ENCODE peak calls at places on chromosomes 16 and 17, in four cellular contexts. E is psoas muscle, S is GM12878, F is ascending aorta. I is an unnamed sample.

GRCh38 chr17:921161-921560 is 58.4 kb downstream of the NXN start:
- DNase-seq in E (peak; percentile 65), S (no peak), F (no peak), I (no peak)

GRCh38 chr16:85451646-85452363 is 161.3 kb upstream of the GSE1 start:
- DNase-seq in E (no peak), S (no peak), F (no peak), I (no peak)

GRCh38 chr16:83682126-83682857 is 125.5 kb upstream of the HSBP1 start:
- DNase-seq in E (no peak), S (no peak), F (no peak), I (no peak)

GRCh38 chr16:58222532-58223316 is 24.8 kb upstream of the CSNK2A2 start:
- DNase-seq in E (no peak), S (no peak), F (no peak), I (no peak)

GRCh38 chr17:59369026-59369724 is 37.7 kb downstream of the YPEL2 start:
- DNase-seq in E (no peak), S (no peak), F (no peak), I (no peak)

GRCh38 chr17:64641499-64641898 is 20.6 kb downstream of the SMURF2 start:
- DNase-seq in E (no peak), S (no peak), F (peak; percentile 65), I (no peak)

GRCh38 chr16:23967018-23967417 is 131.2 kb downstream of the PRKCB start:
- DNase-seq in E (no peak), S (no peak), F (no peak), I (no peak)

GRCh38 chr17:596763-597644 is 117.6 kb downstream of the VPS53 start:
- DNase-seq in E (no peak), S (no peak), F (no peak), I (no peak)

GRCh38 chr16:64409762-64410161 is 712.1 kb downstream of the CDH11 start:
- DNase-seq in E (no peak), S (no peak), F (no peak), I (peak; percentile 22)

GRCh38 chr17:19313746-19314651 is 48.5 kb downstream of the B9D1 start:
- DNase-seq in E (no peak), S (no peak), F (no peak), I (no peak)

GRCh38 chr17:39166437-39167335 is 725 bp upstream of the ARL5C start:
- DNase-seq in E (no peak), S (no peak), F (no peak), I (no peak)

GRCh38 chr16:67326472-67327309 is at the start of the genes KCTD19 and LRRC36:
- DNase-seq in E (peak; percentile 78), S (no peak), F (no peak), I (peak; percentile 92)
- TF ChIP-seq CTCF in E (peak; percentile 27), S (peak; percentile 51), F (peak; percentile 33), I (no peak)

DNA sequence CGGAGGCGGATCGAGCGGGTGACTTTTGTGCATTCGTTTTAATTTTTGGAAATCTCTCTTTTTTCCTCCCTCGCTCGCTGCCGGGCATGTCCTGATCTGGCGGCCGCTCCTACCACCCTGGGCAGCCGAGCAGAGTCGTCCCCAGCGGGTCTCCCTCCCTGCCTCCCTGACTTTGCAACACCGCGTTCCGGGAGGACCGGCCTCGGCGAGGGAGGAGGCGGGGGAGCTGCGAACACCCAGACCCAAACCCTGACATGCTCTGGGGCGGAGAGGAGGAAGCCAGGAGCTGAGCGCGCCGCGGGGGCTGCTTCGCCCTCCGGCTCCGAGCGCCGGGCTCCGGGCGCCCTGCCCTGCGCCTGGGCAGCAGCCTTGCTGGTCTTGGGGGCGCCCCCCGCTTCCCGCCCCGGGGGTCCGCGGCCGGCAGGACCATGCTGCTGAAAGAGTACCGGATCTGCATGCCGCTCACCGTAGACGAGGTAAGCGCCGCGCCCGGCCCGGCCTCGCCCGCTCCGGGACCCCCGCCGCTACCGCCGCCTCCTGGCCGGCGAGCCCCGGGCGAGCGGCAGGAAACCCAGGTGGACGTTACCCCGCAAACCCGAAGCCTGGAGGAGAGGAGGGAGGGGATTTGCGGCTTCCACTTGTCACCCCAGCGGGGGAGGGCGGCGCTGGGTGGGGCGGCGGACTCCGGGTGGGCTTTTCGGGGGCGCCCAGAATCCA is 804 bp downstream of the PITPNC1 start:
- DNase-seq in E (peak; percentile 73), S (no peak), F (peak; percentile 80), I (peak; percentile 91)
- TF ChIP-seq CTCF in E (peak; percentile 23), S (peak; percentile 27), F (no peak), I (no peak)

DNA sequence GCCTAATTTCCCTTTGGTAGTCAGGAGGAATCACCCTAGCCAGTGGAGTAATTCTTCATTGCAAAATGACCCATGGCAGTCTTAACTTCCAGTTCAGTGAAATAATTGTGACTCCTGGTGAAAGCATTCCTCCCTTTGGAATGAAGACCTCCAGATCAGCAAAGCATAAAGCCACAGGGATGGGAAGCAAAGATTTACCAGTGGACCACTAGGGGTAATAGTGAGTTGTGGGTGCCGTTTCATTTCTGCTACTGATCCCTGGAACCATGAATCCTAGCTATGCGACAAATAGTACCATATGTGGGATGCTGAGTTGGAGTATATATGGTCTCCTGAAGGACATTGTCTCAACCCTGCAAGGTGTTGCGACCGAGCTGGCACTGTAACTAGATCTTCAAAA is 13.7 kb downstream of the DYNLL2 start:
- DNase-seq in E (no peak), S (no peak), F (no peak), I (no peak)
- TF ChIP-seq CTCF in E (no peak), S (no peak), F (no peak), I (no peak)

GRCh38 chr17:33290156-33290697 is 2.9 kb downstream of the ASIC2 start:
- DNase-seq in E (no peak), S (no peak), F (no peak), I (no peak)

GRCh38 chr17:33294994-33295393 is 1.9 kb upstream of the ASIC2 start:
- DNase-seq in E (no peak), S (no peak), F (no peak), I (no peak)

GRCh38 chr17:33291248-33292183 is 1.6 kb downstream of the ASIC2 start:
- DNase-seq in E (peak; percentile 49), S (no peak), F (no peak), I (no peak)

GRCh38 chr17:33292981-33293867 is at the start of gene ASIC2:
- DNase-seq in E (no peak), S (no peak), F (no peak), I (no peak)

DNA sequence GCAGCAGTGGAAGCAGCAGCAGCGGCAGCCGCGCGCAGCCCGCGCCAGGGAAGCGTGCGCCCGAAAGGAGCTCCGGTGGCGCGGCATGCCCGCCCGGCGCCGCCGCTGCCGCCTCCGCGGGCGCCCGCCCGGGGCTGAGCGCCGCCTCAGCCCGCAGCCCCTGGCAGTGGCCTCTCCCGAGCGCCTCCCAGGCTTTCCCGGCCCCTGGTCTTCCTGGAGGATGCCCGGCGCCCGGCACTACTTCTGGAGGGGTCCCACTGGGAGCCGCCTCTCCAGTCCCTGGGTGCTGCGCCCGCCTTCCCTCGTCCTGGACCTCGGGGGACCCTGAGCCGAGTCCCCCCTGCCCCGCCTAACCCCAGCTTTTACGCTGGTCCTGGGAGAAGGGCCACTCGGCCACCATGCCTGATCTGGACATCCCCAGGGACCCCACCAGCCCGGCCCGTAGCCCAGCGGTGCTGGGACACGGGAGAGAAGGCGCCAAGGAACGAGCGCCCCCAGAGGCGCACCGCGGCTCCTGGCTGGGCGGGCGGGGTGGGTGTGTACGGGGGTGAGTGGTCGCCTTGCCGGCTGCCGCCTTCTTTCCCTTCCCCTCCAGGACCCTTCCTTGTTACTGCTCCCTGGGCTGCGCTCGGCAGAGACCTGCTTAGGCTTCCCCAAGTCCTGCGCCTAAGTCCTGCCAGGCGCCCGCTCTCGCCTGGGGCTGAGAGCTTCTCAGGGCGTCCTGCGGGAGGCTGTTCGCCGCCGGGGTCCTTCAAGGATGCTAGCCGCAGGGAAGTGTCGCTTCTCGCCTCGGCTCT is 713 bp downstream of the ASIC2 start:
- DNase-seq in E (no peak), S (no peak), F (no peak), I (no peak)
- TF ChIP-seq CTCF in E (peak; percentile 8), S (peak; percentile 12), F (peak; percentile 44), I (no peak)